ENCODE peak calls at places on chromosome 14, in eight cellular contexts. R is mesothelial cell of epicardium, N is right atrium auricular region, F is GM13976, C is mucosa of descending colon, X is AG09319, Q is WERI-Rb-1, I is PC-3. Y is an unnamed sample.

GRCh38 chr14:76413962-76414665 is 38.2 kb downstream of the ESRRB start:
- DNase-seq in R (no peak), N (no peak), F (no peak), C (peak), X (no peak), Q (no peak), I (no peak), Y (no peak)

GRCh38 chr14:100142073-100143040 is 17.1 kb downstream of the DEGS2 start:
- DNase-seq in R (peak), N (peak), F (no peak), C (peak), X (no peak), Q (no peak), I (no peak), Y (no peak)

GRCh38 chr14:59754256-59754655 is 116.3 kb downstream of the RTN1 start:
- DNase-seq in R (no peak), N (no peak), F (no peak), C (no peak), X (no peak), Q (peak), I (no peak), Y (no peak)

GRCh38 chr14:52023518-52023917 is 34.2 kb downstream of the RTRAF start:
- DNase-seq in R (no peak), N (no peak), F (no peak), C (no peak), X (peak), Q (no peak), I (peak), Y (no peak)

GRCh38 chr14:50116986-50117385 is 614 bp upstream of the VCPKMT start:
- DNase-seq in R (no peak), N (no peak), F (no peak), C (no peak), X (no peak), Q (no peak), I (no peak), Y (no peak)

GRCh38 chr14:34297786-34298520 is 164.1 kb downstream of the SPTSSA start:
- DNase-seq in R (no peak), N (no peak), F (no peak), C (no peak), X (no peak), Q (no peak), I (no peak), Y (no peak)

GRCh38 chr14:53979747-53980642 is 23.4 kb upstream of the BMP4 start:
- DNase-seq in R (no peak), N (no peak), F (no peak), C (no peak), X (peak), Q (no peak), I (no peak), Y (no peak)

GRCh38 chr14:61322011-61322798 is 826 bp downstream of the PRKCH start:
- DNase-seq in R (peak), N (no peak), F (peak), C (peak), X (no peak), Q (no peak), I (peak), Y (no peak)

GRCh38 chr14:40757376-40757775 is 849.3 kb upstream of the LRFN5 start:
- DNase-seq in R (no peak), N (no peak), F (no peak), C (no peak), X (no peak), Q (no peak), I (no peak), Y (no peak)

GRCh38 chr14:49106721-49107689 is 479.2 kb downstream of the RPS29 start:
- DNase-seq in R (no peak), N (no peak), F (no peak), C (no peak), X (no peak), Q (no peak), I (peak), Y (no peak)

GRCh38 chr14:104751539-104752337 is 1.2 kb upstream of the SIVA1 start:
- DNase-seq in R (no peak), N (no peak), F (no peak), C (peak), X (no peak), Q (no peak), I (no peak), Y (no peak)
- TF ChIP-seq CTCF in R (no peak), N (no peak), F (no peak), C (no peak), X (no peak), Q (no peak), I (no peak), Y (peak)

GRCh38 chr14:81252278-81252677 is 31.5 kb upstream of the GTF2A1 start:
- DNase-seq in R (no peak), N (no peak), F (no peak), C (no peak), X (no peak), Q (no peak), I (peak), Y (no peak)
- TF ChIP-seq CTCF in R (no peak), N (no peak), F (no peak), C (no peak), X (no peak), Q (no peak), I (peak), Y (peak)

GRCh38 chr14:29089849-29090248 is 323.3 kb downstream of the FOXG1 start:
- DNase-seq in R (no peak), N (no peak), F (no peak), C (no peak), X (no peak), Q (no peak), I (no peak), Y (no peak)

GRCh38 chr14:29085546-29085945 is 319.0 kb downstream of the FOXG1 start:
- DNase-seq in R (no peak), N (no peak), F (no peak), C (no peak), X (no peak), Q (no peak), I (peak), Y (no peak)
- TF ChIP-seq CTCF in R (no peak), N (no peak), F (no peak), C (no peak), X (peak), Q (peak), I (peak), Y (no peak)

GRCh38 chr14:93078830-93079229 is 36.9 kb downstream of the ITPK1 start:
- DNase-seq in R (no peak), N (no peak), F (no peak), C (no peak), X (peak), Q (no peak), I (no peak), Y (no peak)

GRCh38 chr14:93081875-93082570 is 33.7 kb downstream of the ITPK1 start:
- DNase-seq in R (no peak), N (no peak), F (no peak), C (no peak), X (no peak), Q (no peak), I (no peak), Y (no peak)

GRCh38 chr14:93079865-93080403 is 35.8 kb downstream of the ITPK1 start:
- DNase-seq in R (no peak), N (no peak), F (no peak), C (no peak), X (no peak), Q (no peak), I (no peak), Y (no peak)

GRCh38 chr14:93076755-93077154 is 39.0 kb downstream of the ITPK1 start:
- DNase-seq in R (no peak), N (no peak), F (no peak), C (no peak), X (no peak), Q (no peak), I (no peak), Y (no peak)

DNA sequence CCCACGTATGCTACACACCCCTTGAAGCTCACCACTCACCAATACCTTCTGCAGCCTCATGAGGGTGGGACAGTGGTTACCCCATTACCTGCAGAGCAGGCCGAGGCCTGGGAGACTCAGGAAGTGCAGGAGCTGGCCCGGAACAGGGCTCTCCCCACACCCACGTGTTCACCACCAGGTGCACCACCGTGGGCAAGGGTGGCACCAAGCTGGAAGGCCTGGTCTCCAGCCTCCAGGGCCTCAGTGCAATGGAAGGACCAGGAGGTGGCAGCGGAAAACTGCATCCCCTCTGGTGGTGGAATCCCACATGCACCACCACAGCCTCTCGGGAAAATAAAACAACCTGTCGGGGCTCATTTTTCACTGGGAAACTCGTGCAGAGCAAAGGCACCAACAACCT is 36.4 kb downstream of the ITPK1 start:
- DNase-seq in R (no peak), N (no peak), F (no peak), C (no peak), X (no peak), Q (no peak), I (no peak), Y (no peak)
- TF ChIP-seq CTCF in R (no peak), N (no peak), F (no peak), C (no peak), X (no peak), Q (peak), I (no peak), Y (no peak)

GRCh38 chr14:55157080-55157479 is 28.0 kb downstream of the LGALS3 start:
- DNase-seq in R (no peak), N (no peak), F (no peak), C (no peak), X (no peak), Q (no peak), I (no peak), Y (no peak)

GRCh38 chr14:55158412-55158811 is 29.4 kb downstream of the LGALS3 start:
- DNase-seq in R (no peak), N (no peak), F (no peak), C (no peak), X (no peak), Q (no peak), I (no peak), Y (no peak)

GRCh38 chr14:55160989-55161388 is 30.4 kb downstream of the DLGAP5 start:
- DNase-seq in R (no peak), N (no peak), F (peak), C (no peak), X (no peak), Q (no peak), I (peak), Y (peak)
- TF ChIP-seq CTCF in R (peak), N (peak), F (no peak), C (peak), X (peak), Q (no peak), I (peak), Y (peak)

GRCh38 chr14:24096545-24097181 is 2.6 kb downstream of the PCK2 start:
- DNase-seq in R (no peak), N (no peak), F (no peak), C (no peak), X (no peak), Q (no peak), I (no peak), Y (no peak)

GRCh38 chr14:24092960-24093900 is 881 bp upstream of the PCK2 start:
- DNase-seq in R (no peak), N (no peak), F (no peak), C (no peak), X (no peak), Q (no peak), I (no peak), Y (no peak)

GRCh38 chr14:24094839-24095195 is 706 bp downstream of the PCK2 start:
- DNase-seq in R (no peak), N (no peak), F (no peak), C (no peak), X (no peak), Q (no peak), I (no peak), Y (no peak)

GRCh38 chr14:24093901-24094838 is at the start of gene PCK2:
- DNase-seq in R (peak), N (peak), F (peak), C (peak), X (peak), Q (peak), I (peak), Y (peak)

GRCh38 chr14:24095196-24096068 is 1.3 kb downstream of the PCK2 start:
- DNase-seq in R (no peak), N (peak), F (peak), C (peak), X (peak), Q (peak), I (no peak), Y (peak)
- TF ChIP-seq CTCF in R (no peak), N (no peak), F (no peak), C (no peak), X (no peak), Q (no peak), I (no peak), Y (no peak)

GRCh38 chr14:69708586-69709169 is 58.3 kb upstream of the SRSF5 start:
- DNase-seq in R (no peak), N (no peak), F (no peak), C (no peak), X (no peak), Q (peak), I (peak), Y (no peak)
- TF ChIP-seq CTCF in R (no peak), N (no peak), F (no peak), C (no peak), X (no peak), Q (peak), I (peak), Y (peak)